ENCODE peak calls at places on chromosome 19, in ten cellular contexts. B is heart right ventricle, K is H1, C is dorsolateral prefrontal cortex, W is heart left ventricle, A is fibroblast of the aortic adventitia, U is BE2C, X is AG10803, Y is right atrium auricular region, D is neural progenitor cell. E is an unnamed sample.
A peak's percentile ranks its signal among the peaks of the same experiment; 100 is the strongest.

GRCh38 chr19:54364775-54365257 is at the start of gene LAIR1:
- DNase-seq in B (peak; percentile 34), K (no peak), C (no peak), W (peak; percentile 15), A (no peak), U (no peak), X (no peak), Y (no peak), D (no peak), E (no peak)

GRCh38 chr19:55460670-55461258 is 678 bp downstream of the ISOC2 start:
- DNase-seq in B (peak; percentile 87), K (no peak), C (peak; percentile 58), W (peak; percentile 88), A (peak; percentile 91), U (peak; percentile 93), X (peak; percentile 90), Y (peak; percentile 87), D (peak; percentile 93), E (peak; percentile 87)

GRCh38 chr19:13621413-13621812 is 115.1 kb upstream of the CACNA1A start:
- DNase-seq in B (no peak), K (peak; percentile 80), C (no peak), W (no peak), A (peak; percentile 88), U (no peak), X (peak; percentile 80), Y (no peak), D (no peak), E (no peak)

GRCh38 chr19:42497492-42498226 is 30.6 kb downstream of the CEACAM1 start:
- DNase-seq in B (no peak), K (no peak), C (no peak), W (no peak), A (no peak), U (no peak), X (no peak), Y (no peak), D (no peak), E (no peak)

GRCh38 chr19:10184636-10185035 is 10.1 kb downstream of the DNMT1 start:
- DNase-seq in B (no peak), K (no peak), C (no peak), W (no peak), A (no peak), U (no peak), X (no peak), Y (no peak), D (no peak), E (no peak)

GRCh38 chr19:48625891-48626327 is 6.6 kb downstream of the SPHK2 start:
- DNase-seq in B (no peak), K (no peak), C (no peak), W (no peak), A (no peak), U (no peak), X (no peak), Y (no peak), D (no peak), E (no peak)

GRCh38 chr19:58545286-58546068 is 1.6 kb downstream of the TRIM28 start:
- DNase-seq in B (no peak), K (no peak), C (no peak), W (no peak), A (no peak), U (no peak), X (no peak), Y (no peak), D (peak; percentile 42), E (no peak)

GRCh38 chr19:17346109-17346671 is 8.8 kb downstream of the GTPBP3 start:
- DNase-seq in B (peak; percentile 81), K (peak; percentile 63), C (peak; percentile 72), W (peak; percentile 74), A (peak; percentile 64), U (peak; percentile 78), X (peak; percentile 41), Y (peak; percentile 81), D (peak; percentile 83), E (peak; percentile 75)

GRCh38 chr19:30450945-30451344 is 78.8 kb downstream of the ZNF536 start:
- DNase-seq in B (peak; percentile 25), K (no peak), C (peak; percentile 28), W (no peak), A (no peak), U (no peak), X (peak; percentile 34), Y (no peak), D (peak; percentile 10), E (no peak)

GRCh38 chr19:30450101-30450500 is 77.9 kb downstream of the ZNF536 start:
- DNase-seq in B (peak; percentile 27), K (peak; percentile 15), C (peak; percentile 46), W (peak; percentile 64), A (no peak), U (peak; percentile 70), X (peak; percentile 70), Y (peak; percentile 65), D (peak; percentile 71), E (no peak)

GRCh38 chr19:30448386-30449130 is 76.4 kb downstream of the ZNF536 start:
- DNase-seq in B (no peak), K (no peak), C (no peak), W (no peak), A (no peak), U (no peak), X (peak; percentile 67), Y (no peak), D (peak; percentile 19), E (no peak)

GRCh38 chr19:30449191-30449590 is 77.0 kb downstream of the ZNF536 start:
- DNase-seq in B (no peak), K (no peak), C (no peak), W (no peak), A (no peak), U (no peak), X (peak; percentile 34), Y (no peak), D (no peak), E (no peak)

DNA sequence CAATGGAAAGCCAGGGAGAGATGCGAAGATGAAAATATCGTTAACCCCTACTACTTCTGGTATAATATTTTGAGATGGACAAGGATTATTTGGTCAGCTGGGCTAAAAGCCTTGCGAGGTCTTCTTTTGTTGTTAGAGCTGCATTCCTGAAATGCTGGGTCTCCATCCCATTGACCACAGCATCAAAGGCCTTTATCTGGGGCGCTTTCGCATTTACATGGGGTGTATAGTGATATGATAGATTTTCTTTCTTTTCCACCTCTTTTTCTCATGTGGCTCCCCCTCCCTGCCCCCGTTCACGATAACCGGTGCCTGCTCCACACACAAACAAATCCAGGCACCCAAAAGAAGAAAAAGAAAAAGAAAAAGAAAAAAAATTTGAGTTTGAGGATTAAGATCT is 77.5 kb downstream of the ZNF536 start:
- DNase-seq in B (no peak), K (no peak), C (no peak), W (no peak), A (no peak), U (no peak), X (peak; percentile 13), Y (no peak), D (peak; percentile 72), E (no peak)
- H3K4me3 ChIP-seq in B (peak overlapping the region; percentile 33), K (no peak overlapping the region), C (no peak overlapping the region), W (peak overlapping the region; percentile 31), A (no peak overlapping the region), U (peak overlapping the region; percentile 49), X (peak overlapping the region; percentile 61), Y (peak overlapping the region; percentile 35), D (peak overlapping the region; percentile 23), E (no peak overlapping the region)

GRCh38 chr19:1285737-1286360 is at the start of gene EFNA2:
- DNase-seq in B (no peak), K (no peak), C (no peak), W (no peak), A (no peak), U (no peak), X (no peak), Y (no peak), D (peak; percentile 79), E (no peak)
- H3K4me3 ChIP-seq in B (no peak within 1 kb of the TSS), K (peak within 1 kb of the TSS; percentile 50), C (peak within 1 kb of the TSS; percentile 19), W (no peak within 1 kb of the TSS), A (peak within 1 kb of the TSS; percentile 28), U (no peak within 1 kb of the TSS), X (no peak within 1 kb of the TSS), Y (no peak within 1 kb of the TSS), D (peak within 1 kb of the TSS; percentile 74), E (peak within 1 kb of the TSS; percentile 76)

DNA sequence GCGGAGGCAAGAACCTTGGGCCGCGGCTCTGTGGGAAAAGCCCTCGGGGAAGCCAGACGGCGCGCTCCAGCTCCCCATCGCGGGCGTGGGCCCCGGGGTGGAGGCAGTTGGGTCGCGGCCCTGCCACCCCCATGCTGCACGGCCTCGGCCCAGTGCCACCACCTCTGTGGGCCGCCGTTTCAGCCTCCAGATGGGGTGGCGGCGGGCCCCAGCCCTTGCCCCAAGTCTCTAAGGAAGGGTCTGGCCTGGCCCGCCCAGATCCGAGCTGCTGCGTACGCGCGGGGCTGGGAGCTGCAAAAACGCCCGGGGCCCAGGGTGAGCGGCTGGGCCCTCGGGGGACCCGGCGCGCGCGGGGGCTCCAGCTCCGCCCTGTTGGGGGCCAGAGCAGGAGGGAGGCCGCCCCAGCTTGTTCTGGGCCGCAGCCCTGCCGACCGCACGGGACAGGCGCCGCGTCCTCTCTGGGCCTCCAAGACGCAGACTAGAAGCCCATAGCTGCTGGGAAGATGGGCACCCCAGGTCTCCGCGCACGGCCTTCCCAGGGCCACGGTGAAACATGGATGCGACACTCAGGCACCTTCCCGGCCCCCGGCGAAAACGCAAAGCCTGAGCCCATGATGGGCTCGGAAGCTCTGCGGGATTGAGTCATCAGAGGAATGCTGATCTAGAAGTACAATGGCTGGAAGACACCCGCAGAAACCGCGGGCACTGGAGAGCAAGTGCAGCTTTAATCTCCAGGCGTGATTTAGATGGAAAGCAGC is 110.1 kb downstream of the KCTD15 start:
- DNase-seq in B (peak; percentile 31), K (no peak), C (no peak), W (peak; percentile 15), A (peak; percentile 8), U (no peak), X (peak; percentile 5), Y (peak; percentile 61), D (peak; percentile 58), E (no peak)
- H3K4me3 ChIP-seq in B (peak overlapping the region; percentile 55), K (peak overlapping the region; percentile 60), C (no peak overlapping the region), W (peak overlapping the region; percentile 63), A (no peak overlapping the region), U (no peak overlapping the region), X (no peak overlapping the region), Y (peak overlapping the region; percentile 55), D (peak overlapping the region; percentile 62), E (no peak overlapping the region)

GRCh38 chr19:20422616-20423205 is 142.9 kb downstream of the ZNF737 start:
- DNase-seq in B (no peak), K (no peak), C (no peak), W (no peak), A (no peak), U (no peak), X (peak; percentile 3), Y (no peak), D (peak; percentile 66), E (peak; percentile 69)

GRCh38 chr19:20422216-20422615 is 143.4 kb downstream of the ZNF737 start:
- DNase-seq in B (no peak), K (no peak), C (no peak), W (no peak), A (no peak), U (no peak), X (no peak), Y (no peak), D (peak; percentile 55), E (peak; percentile 46)

DNA sequence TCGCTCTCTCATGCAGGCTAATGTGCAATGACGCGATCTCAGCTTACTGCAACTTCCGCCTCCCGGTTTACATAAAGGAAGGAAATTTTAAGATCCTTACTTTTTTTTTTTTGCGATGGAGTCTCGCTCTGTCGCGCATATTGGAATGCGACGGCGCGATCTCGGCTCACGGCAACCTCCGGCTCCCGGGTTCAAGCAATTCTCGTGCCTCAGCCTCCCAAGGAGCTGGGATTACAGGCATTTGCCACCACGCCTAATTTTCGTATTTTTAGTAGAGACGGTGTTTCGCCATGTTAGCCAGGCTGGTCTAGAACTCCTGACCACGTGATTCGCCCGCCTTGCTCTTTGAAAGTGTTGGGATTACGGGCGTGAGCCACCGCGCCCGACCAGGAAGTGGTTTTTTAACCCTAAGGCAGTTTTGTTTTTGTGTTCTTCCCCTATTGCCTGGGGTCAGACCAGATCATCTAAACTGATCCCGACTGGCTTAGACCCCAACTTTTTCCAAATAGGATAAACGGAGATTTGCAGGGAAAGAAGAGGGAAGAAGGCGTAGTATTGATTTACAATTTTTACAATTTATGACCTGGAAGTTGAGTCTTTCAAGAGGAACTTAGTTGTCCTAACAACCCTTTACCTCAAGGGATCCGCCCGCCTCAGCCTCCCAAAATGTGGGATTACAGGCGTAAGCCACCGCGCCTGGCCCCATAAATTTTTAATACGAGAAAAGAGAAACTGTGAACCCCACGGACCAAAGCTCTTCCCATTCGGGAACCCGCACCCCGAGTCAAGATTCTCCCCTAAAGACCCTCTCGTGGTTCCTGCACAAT is 142.0 kb downstream of the ZNF737 start:
- DNase-seq in B (peak; percentile 57), K (no peak), C (peak; percentile 35), W (peak; percentile 43), A (peak; percentile 45), U (no peak), X (peak; percentile 68), Y (peak; percentile 84), D (peak; percentile 37), E (no peak)
- H3K4me3 ChIP-seq in B (peak overlapping the region; percentile 74), K (peak overlapping the region; percentile 100), C (peak overlapping the region; percentile 35), W (peak overlapping the region; percentile 75), A (peak overlapping the region; percentile 58), U (no peak overlapping the region), X (peak overlapping the region; percentile 71), Y (peak overlapping the region; percentile 66), D (peak overlapping the region; percentile 79), E (no peak overlapping the region)